ENCODE peak calls at places on chromosomes 13 and 19, in four cellular contexts. S is left cardiac atrium; C is tibial artery; E is activated naive CD4-positive, alpha-beta T cell. R is an unnamed sample.

GRCh38 chr13:75790198-75790970 is 154.3 kb downstream of the LMO7 start:
- DNase-seq in S (no peak), C (no peak), E (no peak), R (no peak)

GRCh38 chr13:51935326-51936171 is 73.8 kb downstream of the CCDC70 start:
- DNase-seq in C (no peak), S (no peak), E (no peak), R (peak; percentile 44)

GRCh38 chr19:49216076-49216475 is 58.5 kb downstream of the TRPM4 start:
- DNase-seq in S (no peak), E (no peak), C (no peak), R (no peak)

GRCh38 chr19:55348317-55349034 is 6.0 kb downstream of the COX6B2 start:
- DNase-seq in E (no peak), C (no peak), S (no peak), R (no peak)

GRCh38 chr13:84985860-84986259 is 813.4 kb downstream of the SLITRK6 start:
- DNase-seq in C (no peak), E (no peak), S (no peak), R (no peak)

GRCh38 chr19:55680339-55681130 is 5.5 kb downstream of the EPN1 start:
- DNase-seq in S (no peak), E (no peak), C (no peak), R (no peak)

GRCh38 chr19:43425567-43426392 is 11.1 kb downstream of the TEX101 start:
- DNase-seq in E (no peak), C (no peak), S (no peak), R (no peak)

GRCh38 chr19:11505504-11506100 is at the start of gene ZNF653:
- DNase-seq in C (peak; percentile 90), S (peak; percentile 94), E (peak; percentile 87), R (peak; percentile 93)

GRCh38 chr13:110130431-110130830 is 176.5 kb downstream of the COL4A1 start:
- DNase-seq in E (no peak), S (no peak), C (no peak), R (no peak)

GRCh38 chr13:43792456-43792855 is 5.7 kb upstream of the ENOX1 start:
- DNase-seq in C (no peak), E (no peak), S (no peak), R (no peak)

R was measured in mesothelial cell of epicardium.